ENCODE peak calls at places on chromosomes 11 and 22, in five cellular contexts. One of them, this sample, is unnamed.

GRCh38 chr22:36280379-36280778 is 27.4 kb downstream of the APOL1 start:
- DNase-seq in K562: no peak
- DNase-seq in IMR-90: peak; percentile 26
- DNase-seq in A549: no peak
- DNase-seq in H1: no peak
- DNase-seq in this sample: no peak

GRCh38 chr11:88338223-88338661 is 706 bp upstream of the CTSC start:
- DNase-seq in IMR-90: peak; percentile 84
- DNase-seq in K562: peak; percentile 54
- DNase-seq in A549: peak; percentile 57
- DNase-seq in H1: no peak
- DNase-seq in this sample: peak; percentile 77

GRCh38 chr22:21014202-21015050 is 539 bp upstream of the P2RX6 start:
- DNase-seq in H1: peak; percentile 81
- DNase-seq in IMR-90: peak; percentile 88
- DNase-seq in K562: peak; percentile 100
- DNase-seq in A549: peak; percentile 70
- DNase-seq in this sample: peak; percentile 78

GRCh38 chr11:3058753-3059664 is 1.8 kb upstream of the CARS1 start:
- DNase-seq in IMR-90: peak; percentile 92
- DNase-seq in H1: no peak
- DNase-seq in K562: peak; percentile 80
- DNase-seq in A549: peak; percentile 37
- DNase-seq in this sample: peak; percentile 40

GRCh38 chr11:130124096-130124495 is 35.5 kb upstream of the ST14 start:
- DNase-seq in K562: no peak
- DNase-seq in H1: no peak
- DNase-seq in IMR-90: peak; percentile 89
- DNase-seq in A549: peak; percentile 70
- DNase-seq in this sample: peak; percentile 97

GRCh38 chr11:2526808-2527381 is 82.1 kb downstream of the KCNQ1 start:
- DNase-seq in IMR-90: no peak
- DNase-seq in A549: no peak
- DNase-seq in H1: no peak
- DNase-seq in K562: peak; percentile 27
- DNase-seq in this sample: no peak

GRCh38 chr11:110979696-110980095 is 265.8 kb upstream of the POU2AF2 start:
- DNase-seq in K562: no peak
- DNase-seq in A549: no peak
- DNase-seq in H1: no peak
- DNase-seq in IMR-90: peak; percentile 45
- DNase-seq in this sample: no peak

GRCh38 chr11:90542092-90542491 is 319.2 kb upstream of the CHORDC1 start:
- DNase-seq in K562: no peak
- DNase-seq in IMR-90: no peak
- DNase-seq in H1: no peak
- DNase-seq in A549: no peak
- DNase-seq in this sample: no peak

GRCh38 chr11:9688716-9689511 is 25.0 kb downstream of the SWAP70 start:
- DNase-seq in A549: no peak
- DNase-seq in H1: no peak
- DNase-seq in IMR-90: peak; percentile 81
- DNase-seq in K562: no peak
- DNase-seq in this sample: no peak

GRCh38 chr11:57460017-57460755 is at the start of gene RTN4RL2:
- DNase-seq in H1: no peak
- DNase-seq in A549: peak; percentile 78
- DNase-seq in IMR-90: peak; percentile 45
- DNase-seq in K562: peak; percentile 90
- DNase-seq in this sample: peak; percentile 48

GRCh38 chr11:61297741-61298140 is 2.6 kb upstream of the VWCE start:
- DNase-seq in H1: no peak
- DNase-seq in K562: no peak
- DNase-seq in IMR-90: peak; percentile 91
- DNase-seq in A549: no peak
- DNase-seq in this sample: peak; percentile 29

GRCh38 chr11:1151366-1152315 is 6.1 kb upstream of the MUC5AC start:
- DNase-seq in A549: peak; percentile 76
- DNase-seq in H1: no peak
- DNase-seq in IMR-90: no peak
- DNase-seq in K562: no peak
- DNase-seq in this sample: no peak

GRCh38 chr11:1150769-1151365 is 6.9 kb upstream of the MUC5AC start:
- DNase-seq in A549: peak; percentile 93
- DNase-seq in K562: no peak
- DNase-seq in IMR-90: peak; percentile 67
- DNase-seq in H1: no peak
- DNase-seq in this sample: no peak

GRCh38 chr11:1153105-1153950 is 4.4 kb upstream of the MUC5AC start:
- DNase-seq in IMR-90: no peak
- DNase-seq in H1: no peak
- DNase-seq in K562: no peak
- DNase-seq in A549: peak; percentile 88
- DNase-seq in this sample: peak; percentile 7

GRCh38 chr11:1153951-1154487 is 3.7 kb upstream of the MUC5AC start:
- DNase-seq in IMR-90: peak; percentile 97
- DNase-seq in K562: peak; percentile 55
- DNase-seq in H1: no peak
- DNase-seq in A549: peak; percentile 99
- DNase-seq in this sample: peak; percentile 61

GRCh38 chr11:1152316-1153104 is 5.2 kb upstream of the MUC5AC start:
- DNase-seq in A549: peak; percentile 88
- DNase-seq in K562: peak; percentile 11
- DNase-seq in H1: no peak
- DNase-seq in IMR-90: peak; percentile 78
- DNase-seq in this sample: peak; percentile 12
- TF ChIP-seq MAFK in A549: no peak
- TF ChIP-seq MAFK in K562: no peak
- TF ChIP-seq MAFK in H1: no peak
- TF ChIP-seq MAFK in IMR-90: no peak
- TF ChIP-seq MAFK in this sample: no peak

GRCh38 chr11:76135491-76135890 is 70.8 kb downstream of the WNT11 start:
- DNase-seq in IMR-90: no peak
- DNase-seq in H1: no peak
- DNase-seq in A549: no peak
- DNase-seq in K562: no peak
- DNase-seq in this sample: no peak
- TF ChIP-seq MAFK in IMR-90: no peak
- TF ChIP-seq MAFK in H1: no peak
- TF ChIP-seq MAFK in A549: no peak
- TF ChIP-seq MAFK in K562: no peak
- TF ChIP-seq MAFK in this sample: no peak

GRCh38 chr22:19812910-19813309 is 41.8 kb downstream of the GNB1L start:
- DNase-seq in IMR-90: no peak
- DNase-seq in A549: no peak
- DNase-seq in H1: no peak
- DNase-seq in K562: no peak
- DNase-seq in this sample: no peak

GRCh38 chr22:19816372-19817119 is 38.1 kb downstream of the GNB1L start:
- DNase-seq in H1: no peak
- DNase-seq in A549: no peak
- DNase-seq in IMR-90: no peak
- DNase-seq in K562: no peak
- DNase-seq in this sample: no peak

GRCh38 chr22:19815823-19816290 is 38.8 kb downstream of the GNB1L start:
- DNase-seq in H1: no peak
- DNase-seq in A549: no peak
- DNase-seq in K562: no peak
- DNase-seq in IMR-90: no peak
- DNase-seq in this sample: no peak

GRCh38 chr22:19814428-19814827 is 40.2 kb downstream of the GNB1L start:
- DNase-seq in H1: no peak
- DNase-seq in IMR-90: no peak
- DNase-seq in A549: no peak
- DNase-seq in K562: no peak
- DNase-seq in this sample: no peak

DNA sequence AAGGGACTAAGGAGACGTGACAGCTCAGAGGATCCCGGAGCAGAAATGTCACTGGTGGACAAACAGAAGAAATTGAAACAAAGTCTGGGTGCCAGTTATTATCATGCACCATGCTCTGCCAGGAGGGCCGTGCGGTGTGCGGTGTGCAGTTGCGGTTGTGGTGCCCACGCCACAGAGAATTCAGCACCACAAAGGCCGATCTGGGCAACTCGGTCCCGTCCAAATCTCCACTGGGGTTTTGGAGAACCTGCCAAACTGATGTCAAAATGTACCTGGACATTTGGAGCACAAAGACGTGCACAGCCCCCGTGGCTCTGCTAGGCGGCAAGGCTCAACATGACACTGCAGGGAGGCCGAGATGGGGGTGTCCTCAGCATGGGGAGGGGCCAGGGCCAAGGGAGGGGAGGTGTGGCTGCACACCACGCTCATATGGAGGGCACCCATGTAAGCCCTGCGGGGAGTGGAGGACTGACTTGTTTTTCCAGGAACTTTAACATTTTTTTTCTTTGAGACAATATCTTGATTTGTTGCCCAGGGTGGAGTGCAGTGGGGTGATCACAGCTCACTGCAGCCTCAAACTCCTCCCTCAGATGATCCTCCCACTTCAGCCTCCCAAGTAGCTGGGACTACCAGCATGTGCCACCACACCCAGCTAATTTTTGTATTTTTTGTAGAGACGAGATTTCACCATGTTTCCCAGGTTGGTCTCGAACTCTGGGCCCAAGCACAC is 39.4 kb downstream of the GNB1L start:
- DNase-seq in IMR-90: no peak
- DNase-seq in H1: no peak
- DNase-seq in A549: no peak
- DNase-seq in K562: peak; percentile 96
- DNase-seq in this sample: no peak
- TF ChIP-seq MAFK in IMR-90: no peak
- TF ChIP-seq MAFK in H1: no peak
- TF ChIP-seq MAFK in A549: no peak
- TF ChIP-seq MAFK in K562: peak; percentile 47
- TF ChIP-seq MAFK in this sample: no peak

GRCh38 chr11:66225054-66225453 is 43.4 kb upstream of the RAB1B start:
- DNase-seq in A549: no peak
- DNase-seq in IMR-90: no peak
- DNase-seq in H1: no peak
- DNase-seq in K562: no peak
- DNase-seq in this sample: no peak

GRCh38 chr11:66224226-66224850 is 44.1 kb upstream of the RAB1B start:
- DNase-seq in K562: no peak
- DNase-seq in IMR-90: no peak
- DNase-seq in H1: no peak
- DNase-seq in A549: no peak
- DNase-seq in this sample: no peak

GRCh38 chr11:66227700-66228099 is 40.7 kb upstream of the RAB1B start:
- DNase-seq in H1: no peak
- DNase-seq in K562: no peak
- DNase-seq in IMR-90: no peak
- DNase-seq in A549: no peak
- DNase-seq in this sample: no peak

GRCh38 chr11:66228521-66228920 is 39.9 kb upstream of the RAB1B start:
- DNase-seq in A549: no peak
- DNase-seq in K562: no peak
- DNase-seq in IMR-90: no peak
- DNase-seq in H1: peak; percentile 15
- DNase-seq in this sample: no peak

DNA sequence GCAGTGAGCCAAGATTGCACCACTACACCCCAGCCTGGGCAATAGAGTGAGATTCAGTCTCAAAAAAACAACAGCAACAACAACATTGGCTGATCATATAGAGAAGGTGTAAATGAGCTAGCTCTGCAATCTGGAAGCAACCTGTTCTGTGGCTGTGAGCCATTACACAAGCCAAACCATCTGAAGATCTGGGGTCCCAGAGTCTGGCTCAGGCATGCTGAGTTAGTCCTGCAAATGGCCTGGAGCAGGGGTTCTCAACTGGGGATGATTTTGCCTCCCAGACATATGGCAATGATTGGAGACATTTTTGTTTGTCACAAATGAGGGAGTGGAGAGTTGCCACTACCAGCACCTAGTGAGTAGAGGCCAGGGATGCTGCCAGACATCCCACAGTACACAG is 42.3 kb upstream of the RAB1B start:
- DNase-seq in H1: no peak
- DNase-seq in K562: no peak
- DNase-seq in IMR-90: no peak
- DNase-seq in A549: no peak
- DNase-seq in this sample: no peak
- TF ChIP-seq MAFK in H1: no peak
- TF ChIP-seq MAFK in K562: no peak
- TF ChIP-seq MAFK in IMR-90: no peak
- TF ChIP-seq MAFK in A549: no peak
- TF ChIP-seq MAFK in this sample: no peak

GRCh38 chr22:48884292-48884691 is 943.4 kb downstream of the BRD1 start:
- DNase-seq in K562: no peak
- DNase-seq in A549: no peak
- DNase-seq in IMR-90: no peak
- DNase-seq in H1: no peak
- DNase-seq in this sample: no peak
- TF ChIP-seq MAFK in K562: no peak
- TF ChIP-seq MAFK in A549: no peak
- TF ChIP-seq MAFK in IMR-90: no peak
- TF ChIP-seq MAFK in H1: no peak
- TF ChIP-seq MAFK in this sample: no peak

DNA sequence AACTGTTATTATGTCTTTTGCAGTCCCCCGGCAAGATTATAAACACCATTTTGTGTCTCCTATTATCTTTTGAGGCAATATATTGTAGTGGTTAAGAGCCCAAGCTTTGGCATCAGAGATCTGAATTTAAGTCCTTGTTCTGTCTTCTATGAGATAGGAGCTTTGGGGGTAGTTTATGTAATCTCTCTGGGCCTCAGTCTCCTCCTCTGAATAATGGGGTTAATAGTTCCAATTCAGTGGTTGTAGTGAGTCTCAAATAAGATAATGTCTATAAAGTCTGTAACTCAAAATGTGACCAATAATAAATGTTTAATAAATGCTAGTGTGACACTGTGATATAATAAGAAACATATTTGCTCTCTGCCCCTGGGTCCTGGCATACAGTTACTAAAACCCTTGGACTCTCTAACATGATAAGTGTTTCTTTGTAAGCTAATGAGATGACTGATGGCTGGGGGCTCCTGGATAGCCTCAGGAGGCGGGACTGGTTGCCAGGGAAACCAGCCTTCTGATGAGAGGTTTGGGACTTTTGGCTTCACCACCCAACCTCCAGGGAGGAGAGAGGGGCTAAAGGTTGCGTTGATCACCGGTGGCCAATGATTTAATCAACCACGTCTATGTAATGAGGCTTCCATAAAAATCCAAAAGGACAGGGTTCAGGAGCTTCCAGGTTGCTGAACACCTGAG is 183.4 kb upstream of the MTMR2 start:
- DNase-seq in A549: no peak
- DNase-seq in K562: no peak
- DNase-seq in IMR-90: no peak
- DNase-seq in H1: no peak
- DNase-seq in this sample: peak; percentile 12
- TF ChIP-seq MAFK in A549: no peak
- TF ChIP-seq MAFK in K562: no peak
- TF ChIP-seq MAFK in IMR-90: no peak
- TF ChIP-seq MAFK in H1: no peak
- TF ChIP-seq MAFK in this sample: no peak

DNA sequence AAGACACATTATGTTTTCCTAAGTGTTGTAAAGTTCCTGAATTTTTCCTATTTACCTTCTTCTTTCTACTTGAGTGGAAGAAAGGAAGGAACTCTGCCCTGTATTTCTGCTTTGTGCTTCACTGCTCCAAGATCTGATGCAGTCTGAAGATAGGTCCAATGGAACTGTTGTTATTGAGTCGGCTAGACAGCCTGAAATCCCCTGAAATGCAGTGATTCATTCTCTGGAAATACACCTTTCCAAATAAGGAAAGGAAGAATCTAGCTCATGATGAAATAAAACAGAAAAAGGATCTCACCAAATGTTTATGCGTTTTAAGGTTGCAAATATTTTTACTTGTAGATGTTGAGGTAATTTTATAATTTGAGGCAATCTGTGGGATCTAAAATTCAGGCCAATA is 322.8 kb downstream of the GUCY1A2 start:
- DNase-seq in A549: peak; percentile 2
- DNase-seq in IMR-90: peak; percentile 83
- DNase-seq in K562: no peak
- DNase-seq in H1: no peak
- DNase-seq in this sample: no peak
- TF ChIP-seq MAFK in A549: no peak
- TF ChIP-seq MAFK in IMR-90: no peak
- TF ChIP-seq MAFK in K562: no peak
- TF ChIP-seq MAFK in H1: no peak
- TF ChIP-seq MAFK in this sample: no peak

This sample was measured in HepG2.